ENCODE peak calls at places on chromosome X, in eight cellular contexts. K is pancreas; P is mammary epithelial cell; G is astrocyte; E is body of pancreas; Q is lung; Y is cardiac muscle cell; I is CD4-positive, alpha-beta memory T cell. W is an unnamed sample. For H3K4me1, the result is how much of the 10 kb centered on the place peaks cover.

GRCh38 chrX:135185795-135186443 is 14.7 kb upstream of the CT55 start:
- DNase-seq in K (no peak), G (peak), Q (peak), E (peak), Y (peak), I (peak), P (peak), W (no peak)

GRCh38 chrX:3167771-3168170 is 126.5 kb downstream of the ARSF start:
- DNase-seq in G (no peak), Q (no peak), K (no peak), Y (no peak), E (no peak), I (no peak), P (no peak), W (no peak)

GRCh38 chrX:291411-291901 is 10.3 kb downstream of the PLCXD1 start:
- DNase-seq in G (no peak), E (no peak), K (peak), I (no peak), Q (no peak), P (no peak), Y (no peak), W (no peak)

GRCh38 chrX:97876697-97877407 is 993.1 kb downstream of the RPA4 start:
- DNase-seq in Q (no peak), Y (no peak), G (peak), I (no peak), P (no peak), E (no peak), K (no peak), W (no peak)

GRCh38 chrX:115642304-115642703 is 81.3 kb downstream of the PLS3 start:
- DNase-seq in Y (peak), P (no peak), I (no peak), Q (no peak), E (no peak), G (no peak), K (no peak), W (no peak)

GRCh38 chrX:25648790-25649189 is 489.4 kb upstream of the MAGEB18 start:
- DNase-seq in E (no peak), G (no peak), Q (no peak), I (no peak), P (no peak), K (no peak), Y (no peak), W (no peak)

GRCh38 chrX:65407157-65407626 is 127.4 kb downstream of the LAS1L start:
- DNase-seq in I (no peak), E (no peak), G (no peak), Q (no peak), P (peak), Y (peak), K (peak), W (no peak)

GRCh38 chrX:70030242-70030823 is 19.4 kb downstream of the AWAT2 start:
- DNase-seq in E (peak), K (no peak), G (peak), Q (no peak), Y (peak), I (peak), P (peak), W (no peak)

GRCh38 chrX:1178580-1179057 is 33.8 kb downstream of the CRLF2 start:
- DNase-seq in Q (no peak), I (peak), Y (peak), K (no peak), P (peak), E (no peak), G (no peak), W (no peak)

GRCh38 chrX:139642241-139642927 is 65.6 kb downstream of the MCF2 start:
- DNase-seq in P (peak), Y (peak), I (no peak), K (no peak), E (no peak), Q (no peak), G (peak), W (no peak)

GRCh38 chrX:110442631-110443030 is 84.0 kb downstream of the RTL9 start:
- DNase-seq in G (peak), Y (peak), P (peak), I (no peak), K (no peak), E (peak), Q (no peak), W (no peak)

GRCh38 chrX:150202641-150203248 is 160.4 kb upstream of the MAMLD1 start:
- DNase-seq in E (peak), Y (no peak), K (no peak), G (no peak), Q (no peak), I (no peak), P (peak), W (no peak)

GRCh38 chrX:130086414-130087207 is 23.7 kb downstream of the ELF4 start:
- DNase-seq in E (no peak), Q (no peak), P (no peak), G (no peak), I (peak), K (no peak), Y (no peak), W (no peak)
- H3K4me1 ChIP-seq in E (under half), Q (under half), P (under half), G (under half), I (half or more), K (under half), Y (under half), W (under half)

DNA sequence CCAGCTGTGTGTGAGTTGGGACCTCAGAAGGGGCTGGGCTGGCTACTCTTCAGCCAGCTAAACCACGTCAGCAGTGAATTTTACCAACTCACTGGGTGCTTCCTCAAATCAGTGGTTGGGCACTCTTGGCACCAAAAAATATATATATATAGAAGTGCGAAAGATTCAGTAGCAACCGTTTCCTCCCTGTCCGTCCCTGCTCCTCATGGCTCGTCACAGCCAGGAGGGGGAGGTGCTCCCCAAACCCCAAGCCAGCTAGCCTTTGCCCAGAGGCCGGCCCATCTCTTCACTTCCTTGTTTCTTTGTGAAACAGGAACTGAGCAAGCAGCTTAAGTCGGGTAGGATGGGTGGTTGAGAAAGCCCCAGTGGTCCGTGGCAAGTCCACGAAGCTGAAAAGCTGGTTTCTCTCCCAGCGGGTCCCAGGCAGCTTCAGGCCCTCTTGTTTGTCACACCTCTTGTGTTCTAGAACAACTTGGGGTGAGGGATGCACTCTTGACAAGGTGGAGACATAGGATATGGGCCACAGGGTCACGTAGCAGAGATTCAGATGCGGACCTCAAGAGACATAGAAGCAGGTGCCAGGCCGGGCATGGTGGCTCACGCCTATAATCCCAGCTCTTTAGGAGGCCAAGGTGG is 6.8 kb upstream of the SASH3 start:
- DNase-seq in K (no peak), P (no peak), E (peak), Y (no peak), I (no peak), Q (peak), G (no peak), W (peak)
- H3K4me1 ChIP-seq in K (under half), P (under half), E (under half), Y (under half), I (half or more), Q (under half), G (under half), W (under half)

GRCh38 chrX:23509256-23509655 is 158.0 kb upstream of the PRDX4 start:
- DNase-seq in Y (no peak), K (no peak), I (no peak), G (no peak), P (no peak), Q (no peak), E (no peak), W (no peak)

GRCh38 chrX:23515028-23515427 is 152.3 kb upstream of the PRDX4 start:
- DNase-seq in Y (no peak), E (no peak), G (no peak), P (peak), Q (no peak), I (no peak), K (peak), W (no peak)

GRCh38 chrX:23514082-23514481 is 153.2 kb upstream of the PRDX4 start:
- DNase-seq in K (no peak), Y (no peak), G (no peak), P (no peak), Q (no peak), E (no peak), I (no peak), W (no peak)

GRCh38 chrX:23513121-23513520 is 154.2 kb upstream of the PRDX4 start:
- DNase-seq in K (no peak), G (no peak), E (no peak), I (no peak), Y (no peak), P (no peak), Q (no peak), W (no peak)

GRCh38 chrX:23511783-23512182 is 155.5 kb upstream of the PRDX4 start:
- DNase-seq in Q (no peak), E (no peak), P (no peak), Y (no peak), I (no peak), K (no peak), G (no peak), W (no peak)
- H3K4me1 ChIP-seq in Q (under half), E (under half), P (under half), Y (under half), I (under half), K (under half), G (under half), W (under half)

DNA sequence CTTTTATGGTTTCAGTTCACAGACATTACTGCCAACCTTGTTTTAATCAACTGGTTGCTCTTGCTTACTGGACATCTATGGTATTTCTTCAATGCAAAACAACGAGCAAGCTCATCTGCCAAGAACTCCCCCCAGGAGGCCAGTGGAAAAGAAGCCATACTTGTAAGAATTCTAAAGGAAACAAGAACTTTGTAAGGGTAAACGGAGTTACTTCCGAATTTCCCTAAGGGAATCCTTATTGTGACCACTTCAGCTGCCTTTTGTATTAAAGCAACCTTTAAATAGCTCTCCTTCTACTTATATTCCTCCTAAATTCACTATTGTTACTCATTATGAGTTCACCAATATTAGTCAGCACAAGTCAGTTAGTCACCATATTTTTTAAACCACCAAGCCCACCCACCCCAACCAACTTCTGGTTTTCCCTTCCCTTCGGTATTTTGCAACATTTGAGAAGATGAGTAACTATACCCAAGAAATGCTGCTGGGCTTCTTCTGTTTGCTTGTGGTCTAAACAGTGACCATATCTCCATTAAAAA is 602.8 kb upstream of the DIPK2B start:
- DNase-seq in I (no peak), E (peak), G (peak), Q (no peak), Y (no peak), K (no peak), P (peak), W (no peak)
- H3K4me1 ChIP-seq in I (half or more), E (under half), G (under half), Q (under half), Y (under half), K (under half), P (half or more), W (under half)

DNA sequence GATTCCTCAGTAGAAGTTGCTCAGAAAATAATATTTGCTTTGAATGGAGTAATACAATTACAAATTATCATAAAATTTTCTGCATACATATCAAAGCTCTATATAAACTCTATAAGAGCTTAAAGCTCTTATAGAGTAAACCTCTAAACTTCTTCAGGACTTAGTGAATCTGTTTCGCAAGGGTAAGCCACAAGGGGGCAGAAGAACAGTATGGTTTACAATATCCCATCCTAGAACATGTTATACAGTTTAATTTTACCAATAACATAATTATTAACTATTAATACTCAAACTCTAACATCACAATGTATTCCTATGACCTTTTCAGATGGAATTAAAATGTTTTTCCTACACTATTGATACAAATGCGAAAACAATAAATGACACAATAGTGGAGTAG is 33.8 kb upstream of the SPANXN1 start:
- DNase-seq in G (no peak), K (no peak), P (peak), Q (no peak), I (no peak), Y (peak), E (no peak), W (no peak)
- H3K4me1 ChIP-seq in G (under half), K (under half), P (under half), Q (under half), I (under half), Y (under half), E (under half), W (under half)

DNA sequence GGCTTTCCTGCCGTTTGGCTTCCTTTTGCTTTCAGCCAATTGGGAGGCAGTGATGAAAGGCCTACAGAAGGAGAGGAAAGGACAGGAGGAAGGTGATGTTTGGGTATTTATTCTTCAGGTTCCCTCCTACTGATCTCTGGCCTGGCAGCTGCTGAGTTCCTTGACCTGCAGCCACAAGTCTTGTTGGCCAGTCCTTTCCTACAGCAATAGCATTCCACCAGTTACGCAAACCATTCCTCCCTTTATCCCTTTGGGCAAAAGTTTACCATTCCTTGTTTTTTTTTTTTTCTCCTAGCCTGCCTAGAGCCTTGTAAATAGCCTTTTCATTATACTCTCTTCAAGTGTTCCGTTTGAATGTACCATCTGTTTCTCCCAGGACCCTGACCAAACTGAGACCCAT is 198.1 kb upstream of the FTHL17 start:
- DNase-seq in Y (no peak), Q (no peak), P (no peak), G (no peak), K (no peak), E (no peak), I (no peak), W (no peak)
- H3K4me1 ChIP-seq in Y (under half), Q (under half), P (under half), G (under half), K (under half), E (under half), I (under half), W (under half)

GRCh38 chrX:9646471-9647038 is 119.1 kb downstream of the GPR143 start:
- DNase-seq in Q (no peak), K (no peak), P (no peak), I (no peak), G (peak), Y (no peak), E (no peak), W (no peak)
- H3K4me1 ChIP-seq in Q (under half), K (under half), P (under half), I (under half), G (under half), Y (under half), E (under half), W (under half)

GRCh38 chrX:45758319-45758718 is 557.6 kb upstream of the DIPK2B start:
- DNase-seq in Q (no peak), G (peak), K (no peak), Y (no peak), I (peak), P (peak), E (peak), W (no peak)
- H3K4me1 ChIP-seq in Q (under half), G (half or more), K (under half), Y (under half), I (half or more), P (half or more), E (under half), W (under half)

DNA sequence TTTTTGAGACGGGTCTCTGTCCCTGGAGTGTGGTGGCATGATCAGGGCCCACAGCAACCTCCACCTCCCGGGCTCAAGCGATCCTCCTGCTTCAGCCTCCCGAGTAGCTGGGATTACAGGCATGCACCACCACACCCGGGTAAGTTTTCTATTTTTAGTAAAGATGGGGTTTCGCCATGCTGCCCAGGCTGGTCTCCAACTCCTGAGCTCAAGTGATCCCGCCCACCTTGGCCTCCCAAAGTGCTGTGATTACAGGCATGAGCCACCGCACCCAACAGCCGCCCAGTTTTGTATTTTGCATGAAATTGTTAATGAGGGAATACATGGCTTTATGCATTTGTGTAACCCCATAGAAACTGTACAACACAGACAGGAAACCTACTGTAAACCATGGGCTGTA is 2.8 kb upstream of the ARHGAP4 start:
- DNase-seq in E (no peak), Y (no peak), P (no peak), I (no peak), Q (no peak), K (no peak), G (no peak), W (no peak)
- H3K4me1 ChIP-seq in E (under half), Y (under half), P (under half), I (under half), Q (under half), K (under half), G (under half), W (under half)

W was measured in right atrium auricular region.